ENCODE peak calls at places on chromosomes 7 and 10, in seven cellular contexts. F is K562, H is HCT116, R is HepG2, K is SK-N-SH, W is H1, N is GM12878. M is an unnamed sample.

GRCh38 chr7:82204694-82205093 is 238.9 kb downstream of the CACNA2D1 start:
- DNase-seq in W (no peak), F (no peak), R (no peak), H (no peak), N (no peak), K (no peak), M (peak)

GRCh38 chr7:150360682-150361058 is 8.0 kb upstream of the REPIN1 start:
- DNase-seq in H (no peak), K (no peak), F (no peak), N (no peak), W (no peak), R (no peak), M (no peak)

GRCh38 chr7:93902777-93903423 is 3.5 kb upstream of the GNGT1 start:
- DNase-seq in N (no peak), F (peak), H (peak), R (peak), K (peak), W (no peak), M (no peak)

GRCh38 chr10:126906704-126907422 is 1.6 kb downstream of the DOCK1 start:
- DNase-seq in N (no peak), K (no peak), W (no peak), H (no peak), F (no peak), R (no peak), M (no peak)

GRCh38 chr7:124323597-124323996 is 290.7 kb upstream of the TMEM229A start:
- DNase-seq in R (no peak), F (no peak), K (no peak), N (no peak), H (no peak), W (no peak), M (no peak)

GRCh38 chr10:119503821-119504220 is 38.7 kb downstream of the RGS10 start:
- DNase-seq in N (no peak), F (no peak), W (no peak), H (no peak), K (no peak), R (no peak), M (no peak)

GRCh38 chr7:122885583-122886356 is 490 bp downstream of the CADPS2 start:
- DNase-seq in F (peak), N (no peak), W (no peak), K (peak), R (peak), H (no peak), M (peak)

GRCh38 chr10:4069491-4069890 is 284.5 kb upstream of the KLF6 start:
- DNase-seq in H (no peak), W (no peak), K (no peak), R (no peak), F (no peak), N (no peak), M (no peak)

GRCh38 chr10:130038019-130038555 is 72.5 kb downstream of the C10orf143 start:
- DNase-seq in F (no peak), N (no peak), R (no peak), W (no peak), K (no peak), H (no peak), M (no peak)

GRCh38 chr10:12975266-12975665 is 26.2 kb downstream of the CCDC3 start:
- DNase-seq in N (no peak), W (no peak), K (no peak), H (no peak), F (peak), R (no peak), M (peak)

GRCh38 chr7:30915751-30916150 is 4.1 kb downstream of the AQP1 start:
- DNase-seq in W (no peak), N (no peak), R (no peak), F (no peak), K (no peak), H (no peak), M (no peak)

GRCh38 chr10:92204238-92204637 is 86.6 kb downstream of the CPEB3 start:
- DNase-seq in N (no peak), H (no peak), R (no peak), K (no peak), F (no peak), W (no peak), M (no peak)

GRCh38 chr7:86950360-86950759 is 109.1 kb downstream of the ELAPOR2 start:
- DNase-seq in H (no peak), K (no peak), R (no peak), F (no peak), N (no peak), W (no peak), M (no peak)

GRCh38 chr7:56009695-56010094 is 41.5 kb downstream of the PSPH start:
- DNase-seq in R (peak), K (no peak), H (no peak), W (no peak), F (no peak), N (no peak), M (peak)

GRCh38 chr10:12819656-12820055 is 181.9 kb downstream of the CCDC3 start:
- DNase-seq in W (no peak), N (no peak), H (no peak), K (no peak), R (no peak), F (no peak), M (no peak)

GRCh38 chr7:3067193-3067592 is 23.5 kb upstream of the CARD11 start:
- DNase-seq in F (no peak), K (no peak), H (no peak), R (no peak), W (no peak), N (no peak), M (no peak)

GRCh38 chr7:23712368-23713284 is 2.6 kb downstream of the STK31 start:
- DNase-seq in K (peak), H (peak), W (no peak), N (peak), R (peak), F (peak), M (peak)

GRCh38 chr7:140605337-140605736 is 35.3 kb downstream of the DENND2A start:
- DNase-seq in H (no peak), F (no peak), W (no peak), K (no peak), N (no peak), R (no peak), M (no peak)

GRCh38 chr10:97960269-97960869 is 70.1 kb downstream of the CRTAC1 start:
- DNase-seq in F (no peak), W (no peak), H (no peak), R (no peak), K (no peak), N (no peak), M (peak)

GRCh38 chr10:43819464-43820225 is 171.0 kb upstream of the ZNF32 start:
- DNase-seq in N (no peak), F (no peak), H (no peak), K (no peak), R (no peak), W (no peak), M (no peak)

GRCh38 chr10:7035111-7035761 is 375.6 kb downstream of the SFMBT2 start:
- DNase-seq in N (no peak), W (no peak), K (no peak), R (no peak), F (no peak), H (no peak), M (no peak)

GRCh38 chr7:134870781-134871180 is 91.3 kb downstream of the CALD1 start:
- DNase-seq in H (no peak), K (no peak), F (no peak), R (no peak), W (no peak), N (no peak), M (no peak)

GRCh38 chr10:93376372-93377296 is 105.5 kb downstream of the MYOF start:
- DNase-seq in N (peak), R (peak), H (peak), W (no peak), F (peak), K (peak), M (peak)

GRCh38 chr7:78716876-78717275 is 736.6 kb downstream of the MAGI2 start:
- DNase-seq in F (no peak), N (no peak), W (no peak), R (peak), H (no peak), K (no peak), M (no peak)

GRCh38 chr10:110502851-110503301 is 5.2 kb downstream of the DUSP5 start:
- DNase-seq in W (no peak), N (peak), K (no peak), R (no peak), H (no peak), F (no peak), M (no peak)

GRCh38 chr10:24382596-24382978 is 173.6 kb downstream of the KIAA1217 start:
- DNase-seq in N (no peak), F (no peak), W (no peak), R (no peak), H (no peak), K (no peak), M (no peak)

GRCh38 chr10:61157182-61157581 is 213.2 kb upstream of the RHOBTB1 start:
- DNase-seq in N (no peak), W (no peak), F (no peak), K (no peak), R (no peak), H (no peak), M (no peak)

GRCh38 chr7:84949501-84949900 is 237.4 kb downstream of the SEMA3D start:
- DNase-seq in K (no peak), W (no peak), F (no peak), N (no peak), H (no peak), R (no peak), M (no peak)

GRCh38 chr7:159269745-159270144 is 125.1 kb upstream of the VIPR2 start:
- DNase-seq in R (no peak), H (no peak), N (no peak), W (no peak), K (no peak), F (no peak), M (no peak)

GRCh38 chr7:149724661-149725425 is 48.5 kb downstream of the ZNF467 start:
- DNase-seq in W (no peak), R (no peak), H (no peak), N (no peak), F (no peak), K (no peak), M (no peak)

GRCh38 chr7:33039257-33039904 is 23.2 kb downstream of the NT5C3A start:
- DNase-seq in H (no peak), W (no peak), N (no peak), F (no peak), R (no peak), K (no peak), M (no peak)

GRCh38 chr7:124992881-124993562 is 63.4 kb upstream of the POT1 start:
- DNase-seq in F (peak), K (no peak), R (no peak), W (no peak), N (no peak), H (no peak), M (no peak)

GRCh38 chr7:140000666-140001268 is 62.0 kb downstream of the PARP12 start:
- DNase-seq in N (no peak), H (no peak), R (no peak), F (no peak), W (no peak), K (no peak), M (no peak)

GRCh38 chr10:52443419-52444388 is 129.6 kb downstream of the DKK1 start:
- DNase-seq in R (peak), H (peak), W (no peak), K (no peak), N (no peak), F (no peak), M (peak)

GRCh38 chr10:394061-394438 is 258.8 kb downstream of the ZMYND11 start:
- DNase-seq in N (no peak), R (no peak), H (no peak), F (no peak), W (no peak), K (no peak), M (no peak)

GRCh38 chr10:72079356-72079755 is 9.0 kb downstream of the SPOCK2 start:
- DNase-seq in K (peak), R (no peak), N (no peak), W (no peak), F (no peak), H (no peak), M (no peak)

DNA sequence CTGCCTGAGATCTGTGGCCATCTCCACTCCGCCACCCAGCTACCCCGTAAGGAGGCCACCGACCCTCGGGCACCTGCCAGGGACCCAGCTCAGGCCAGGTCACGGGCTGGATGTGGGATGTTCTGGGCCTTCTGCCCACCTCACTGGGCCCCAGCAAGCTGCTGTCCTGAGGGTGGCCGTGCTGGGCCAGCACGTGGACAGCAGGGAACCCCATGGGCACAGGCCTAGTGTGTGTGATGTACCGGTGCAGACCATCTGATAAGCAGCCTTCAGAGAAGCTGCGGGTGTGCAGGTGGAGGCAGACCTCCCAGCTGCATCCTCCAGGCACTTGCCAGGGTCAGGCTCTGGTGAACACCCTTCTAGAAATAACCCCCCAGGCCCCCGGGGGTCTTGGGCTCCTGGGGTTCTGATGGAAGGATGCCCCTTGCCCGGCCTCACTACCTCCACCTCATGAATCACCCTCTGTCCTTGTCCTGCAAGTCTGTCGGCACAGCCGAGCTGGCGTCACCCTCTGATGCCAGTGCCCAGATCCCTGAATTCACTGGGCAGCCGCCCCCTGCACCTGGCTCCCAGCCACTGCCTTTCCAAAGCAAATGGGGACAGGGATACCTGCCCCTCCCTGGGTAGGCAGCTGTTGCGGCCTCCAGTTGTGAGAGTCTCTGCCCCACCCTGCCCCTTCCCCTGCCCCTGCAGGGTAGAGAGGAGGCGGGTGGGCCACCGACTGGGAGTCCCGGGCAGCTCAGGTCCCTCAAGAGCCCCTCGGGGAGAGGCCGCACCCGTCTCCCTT is 139.8 kb downstream of the FAM53B start:
- DNase-seq in W (no peak), H (no peak), N (no peak), K (peak), R (no peak), F (no peak), M (no peak)
- TF ChIP-seq JUND in W (no peak), H (no peak), N (no peak), K (no peak), R (no peak), F (no peak), M (no peak)

GRCh38 chr10:124688366-124688765 is 55.8 kb downstream of the FAM53B start:
- DNase-seq in K (no peak), F (no peak), H (no peak), N (no peak), W (no peak), R (no peak), M (no peak)

GRCh38 chr10:124683816-124684215 is 60.4 kb downstream of the FAM53B start:
- DNase-seq in W (no peak), N (no peak), K (no peak), F (no peak), R (no peak), H (no peak), M (no peak)

GRCh38 chr10:124681626-124682552 is 62.3 kb downstream of the FAM53B start:
- DNase-seq in H (no peak), R (no peak), W (no peak), K (no peak), N (no peak), F (no peak), M (no peak)

GRCh38 chr10:124686707-124687376 is 57.3 kb downstream of the FAM53B start:
- DNase-seq in K (no peak), F (no peak), W (no peak), H (no peak), R (no peak), N (no peak), M (no peak)

GRCh38 chr10:124685251-124685650 is 58.9 kb downstream of the FAM53B start:
- DNase-seq in K (no peak), W (no peak), F (no peak), N (no peak), H (no peak), R (no peak), M (no peak)
- TF ChIP-seq JUND in K (no peak), W (no peak), F (no peak), N (no peak), H (no peak), R (no peak), M (no peak)

DNA sequence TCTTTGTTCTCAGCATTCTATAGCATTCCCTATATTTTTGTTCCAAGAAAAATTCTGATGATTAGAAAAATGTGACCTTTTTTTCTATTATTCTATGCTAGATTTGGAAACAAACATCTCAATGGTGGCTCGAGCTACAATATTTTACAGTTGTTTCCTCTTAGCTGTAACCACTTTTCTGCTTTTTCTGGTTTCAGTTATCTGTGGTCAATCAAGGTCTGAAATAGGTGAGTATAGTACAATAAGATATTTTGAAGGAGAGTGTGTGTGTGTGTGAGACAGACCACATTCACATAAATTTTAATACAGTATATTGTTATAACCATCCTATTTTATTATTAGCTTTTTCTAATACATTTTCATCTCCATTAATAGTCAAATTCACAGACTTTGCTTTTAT is 564.5 kb upstream of the GHITM start:
- DNase-seq in H (no peak), K (no peak), W (no peak), R (no peak), F (no peak), N (no peak), M (no peak)
- TF ChIP-seq JUND in H (no peak), K (no peak), W (no peak), R (no peak), F (no peak), N (no peak), M (no peak)

GRCh38 chr7:157400171-157400860 is 63.5 kb downstream of the DNAJB6 start:
- DNase-seq in K (peak), F (no peak), R (no peak), N (no peak), H (no peak), W (no peak), M (no peak)

GRCh38 chr7:157402911-157403534 is 66.2 kb downstream of the DNAJB6 start:
- DNase-seq in N (no peak), F (peak), H (no peak), W (no peak), R (no peak), K (no peak), M (no peak)

GRCh38 chr7:157404002-157404401 is 67.2 kb downstream of the DNAJB6 start:
- DNase-seq in H (no peak), F (no peak), N (no peak), K (no peak), W (no peak), R (no peak), M (no peak)

GRCh38 chr7:157401567-157402387 is 65.0 kb downstream of the DNAJB6 start:
- DNase-seq in W (no peak), F (peak), R (no peak), H (no peak), K (peak), N (no peak), M (no peak)

GRCh38 chr7:157402388-157402703 is 65.5 kb downstream of the DNAJB6 start:
- DNase-seq in N (no peak), K (peak), W (no peak), R (no peak), H (no peak), F (no peak), M (no peak)
- TF ChIP-seq JUND in N (no peak), K (no peak), W (no peak), R (no peak), H (no peak), F (no peak), M (no peak)

DNA sequence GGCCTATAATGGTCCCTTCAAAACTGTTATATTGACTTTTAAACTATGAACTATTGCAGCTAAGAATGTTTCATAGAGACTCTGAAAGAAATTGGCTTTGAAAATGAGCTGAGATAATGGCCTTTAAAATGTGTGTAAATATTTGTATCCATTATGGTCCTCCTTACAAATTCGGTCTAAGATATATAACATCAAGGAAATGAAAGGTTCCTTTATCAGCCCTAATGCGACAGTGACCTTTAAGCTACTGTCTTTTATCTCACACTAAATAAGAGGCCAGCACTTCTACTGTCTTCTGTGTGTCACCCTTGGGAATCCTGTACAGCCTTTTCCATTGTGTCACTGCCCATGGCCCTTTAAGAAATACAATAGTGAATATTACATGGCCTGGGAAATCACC is 19.5 kb downstream of the COL28A1 start:
- DNase-seq in W (no peak), R (peak), H (no peak), K (no peak), F (no peak), N (no peak), M (no peak)
- TF ChIP-seq JUND in W (no peak), R (no peak), H (no peak), K (no peak), F (no peak), N (no peak), M (no peak)

DNA sequence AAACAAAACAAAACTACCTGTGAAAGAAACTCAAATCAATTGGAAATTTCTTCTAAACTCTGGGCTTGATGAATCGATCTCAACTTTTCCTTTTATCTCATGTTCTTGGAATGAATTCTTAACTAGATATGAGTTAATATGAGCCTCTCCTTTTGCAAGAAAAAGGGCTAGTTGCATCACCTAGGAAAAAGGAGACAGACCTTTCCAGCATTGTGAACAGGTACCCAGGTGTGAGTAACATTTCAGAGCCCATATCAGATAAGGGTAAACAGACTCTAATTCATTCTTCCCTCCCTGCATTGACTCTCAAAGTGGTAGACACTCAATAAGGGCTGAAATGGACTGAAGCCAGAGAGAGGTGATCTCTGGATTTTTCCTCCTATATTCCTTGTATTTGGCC is 103.8 kb upstream of the AGR3 start:
- DNase-seq in K (no peak), R (no peak), F (no peak), N (no peak), H (no peak), W (no peak), M (no peak)
- TF ChIP-seq JUND in K (no peak), R (no peak), F (no peak), N (no peak), H (no peak), W (no peak), M (no peak)

GRCh38 chr7:111931016-111931517 is 275.1 kb downstream of the DOCK4 start:
- DNase-seq in K (no peak), N (no peak), W (no peak), R (peak), F (no peak), H (peak), M (no peak)
- TF ChIP-seq JUND in K (no peak), N (no peak), W (no peak), R (peak), F (no peak), H (peak), M (no peak)